ENCODE peak calls at places on chromosomes 12 and 14, in four cellular contexts. I is A172, O is NCI-H1048, L is cardiac muscle cell. R is an unnamed sample.

GRCh38 chr14:42140831-42141279 is 534.2 kb downstream of the LRFN5 start:
- DNase-seq in I (peak), O (no peak), L (peak), R (no peak)

GRCh38 chr12:40105265-40105514 is 691 bp downstream of the SLC2A13 start:
- DNase-seq in I (no peak), O (no peak), L (no peak), R (no peak)

GRCh38 chr14:92897922-92898599 is 24.9 kb upstream of the CHGA start:
- DNase-seq in I (no peak), O (no peak), L (peak), R (no peak)

GRCh38 chr12:123115409-123116111 is 35.3 kb downstream of the PITPNM2 start:
- DNase-seq in I (peak), O (no peak), L (peak), R (no peak)

GRCh38 chr14:29028973-29029582 is 262.5 kb downstream of the FOXG1 start:
- DNase-seq in I (peak), O (no peak), L (peak), R (no peak)

GRCh38 chr12:93704625-93705024 is 27.4 kb downstream of the CRADD start:
- DNase-seq in I (no peak), O (no peak), L (no peak), R (no peak)

GRCh38 chr12:1531654-1532366 is 62.6 kb downstream of the FBXL14 start:
- DNase-seq in I (no peak), O (no peak), L (no peak), R (no peak)

GRCh38 chr12:5442251-5443006 is 10.5 kb downstream of the NTF3 start:
- DNase-seq in I (peak), O (no peak), L (peak), R (peak)

GRCh38 chr12:111457577-111457976 is 51.9 kb downstream of the SH2B3 start:
- DNase-seq in I (no peak), O (no peak), L (no peak), R (no peak)